ENCODE peak calls at places on chromosomes 1 and 21, in seven cellular contexts. T is C1 segment of cervical spinal cord; F is BE2C; A is esophagus muscularis mucosa; E is AG09309; X is activated naive CD8-positive, alpha-beta T cell treated with anti-CD3 and anti-CD28 coated beads, Interleukin-2, amount 10 ng/mL, durations not matched to agents 7 days and 5 days; N is thoracic aorta. U is an unnamed sample.

GRCh38 chr1:32500387-32501209 is 35.7 kb downstream of the ZBTB8B start:
- DNase-seq in N (no peak), T (no peak), E (no peak), A (no peak), X (peak), F (peak), U (no peak)

GRCh38 chr1:44707959-44708831 is 22.8 kb downstream of the RNU5D-1 start:
- DNase-seq in A (no peak), N (no peak), T (no peak), F (peak), E (no peak), X (no peak), U (peak)

GRCh38 chr21:29287383-29287782 is 11.3 kb upstream of the BACH1 start:
- DNase-seq in A (peak), X (no peak), T (no peak), F (no peak), E (no peak), N (no peak), U (no peak)

GRCh38 chr1:226953175-226953800 is 13.2 kb downstream of the COQ8A start:
- DNase-seq in F (no peak), X (no peak), E (no peak), A (no peak), T (no peak), N (no peak), U (no peak)

GRCh38 chr1:243917863-243918565 is 68.0 kb upstream of the AKT3 start:
- DNase-seq in N (no peak), E (no peak), F (no peak), T (no peak), A (no peak), X (no peak), U (no peak)

GRCh38 chr1:228022571-228023293 is 15.9 kb downstream of the WNT3A start:
- DNase-seq in T (no peak), A (no peak), E (no peak), X (peak), N (no peak), F (peak), U (no peak)

GRCh38 chr1:55200667-55201066 is 14.5 kb downstream of the USP24 start:
- DNase-seq in F (no peak), X (no peak), A (no peak), N (no peak), E (no peak), T (no peak), U (no peak)

GRCh38 chr1:33268457-33268856 is 12.2 kb downstream of the ZNF362 start:
- DNase-seq in T (no peak), X (no peak), F (no peak), E (no peak), A (no peak), N (no peak), U (no peak)

GRCh38 chr1:186532481-186532880 is 71.6 kb upstream of the PDC start:
- DNase-seq in T (no peak), A (no peak), F (no peak), E (no peak), N (no peak), X (no peak), U (no peak)

GRCh38 chr1:207028884-207029283 is 3.7 kb downstream of the C1orf116 start:
- DNase-seq in X (no peak), F (no peak), A (no peak), N (no peak), E (no peak), T (no peak), U (no peak)

GRCh38 chr1:67575861-67576260 is 109.1 kb upstream of the GADD45A start:
- DNase-seq in N (no peak), E (peak), X (no peak), A (no peak), T (no peak), F (no peak), U (peak)

GRCh38 chr21:33051925-33052324 is 18.0 kb upstream of the OLIG1 start:
- DNase-seq in F (no peak), E (no peak), X (no peak), N (no peak), A (no peak), T (no peak), U (no peak)

GRCh38 chr21:36502365-36502764 is 22.4 kb upstream of the CLDN14 start:
- DNase-seq in F (no peak), N (no peak), A (no peak), T (no peak), X (no peak), E (no peak), U (no peak)

GRCh38 chr21:45465611-45466329 is 60.8 kb downstream of the COL18A1 start:
- DNase-seq in E (no peak), A (no peak), T (no peak), X (no peak), N (no peak), F (no peak), U (no peak)

GRCh38 chr1:218671573-218671972 is 326.4 kb downstream of the TGFB2 start:
- DNase-seq in X (no peak), E (no peak), F (no peak), T (no peak), N (no peak), A (no peak), U (no peak)

GRCh38 chr1:52167014-52167753 is 25.3 kb downstream of the ZFYVE9 start:
- DNase-seq in F (no peak), X (no peak), E (no peak), T (no peak), A (no peak), N (no peak), U (no peak)

GRCh38 chr1:226733309-226733708 is 5.8 kb downstream of the ITPKB start:
- DNase-seq in X (no peak), T (no peak), A (no peak), F (no peak), N (no peak), E (no peak), U (no peak)

GRCh38 chr1:168991667-168992475 is 114.6 kb upstream of the ATP1B1 start:
- DNase-seq in N (no peak), T (no peak), F (no peak), E (no peak), X (no peak), A (no peak), U (no peak)

GRCh38 chr1:186479162-186479561 is 18.2 kb upstream of the PDC start:
- DNase-seq in E (no peak), T (no peak), N (no peak), X (no peak), F (no peak), A (no peak), U (no peak)

GRCh38 chr1:223837687-223838086 is 8.1 kb downstream of the TP53BP2 start:
- DNase-seq in X (no peak), T (no peak), E (no peak), F (no peak), N (no peak), A (no peak), U (no peak)

GRCh38 chr1:8395433-8395866 is 77.5 kb downstream of the SLC45A1 start:
- DNase-seq in X (no peak), T (no peak), A (no peak), F (no peak), N (no peak), E (no peak), U (no peak)

GRCh38 chr21:45592626-45593134 is 50.4 kb upstream of the SLC19A1 start:
- DNase-seq in E (no peak), N (no peak), T (no peak), F (peak), A (no peak), X (no peak), U (no peak)

GRCh38 chr1:185401019-185401418 is 84.0 kb upstream of the IVNS1ABP start:
- DNase-seq in T (no peak), F (no peak), E (peak), N (no peak), A (no peak), X (no peak), U (no peak)

GRCh38 chr1:199573047-199573446 is 454.5 kb upstream of the NR5A2 start:
- DNase-seq in X (no peak), N (no peak), T (no peak), F (no peak), E (no peak), A (no peak), U (no peak)

GRCh38 chr1:68378296-68379084 is 71.3 kb downstream of the RPE65 start:
- DNase-seq in N (no peak), X (no peak), A (no peak), T (no peak), F (no peak), E (no peak), U (no peak)

GRCh38 chr1:66712819-66713218 is 39.4 kb upstream of the DYNLT5 start:
- DNase-seq in N (no peak), F (no peak), A (no peak), E (no peak), X (no peak), T (no peak), U (no peak)